ENCODE peak calls at places on chromosomes 3 and 15, in six cellular contexts. One of them, this sample, is unnamed.

GRCh38 chr3:81743096-81744025 is 18.1 kb downstream of the GBE1 start:
- DNase-seq in SK-N-SH: no peak
- DNase-seq in MM.1S: no peak
- DNase-seq in neural progenitor cell: no peak
- DNase-seq in PC-3: peak; percentile 96
- DNase-seq in HCT116: peak; percentile 62
- DNase-seq in this sample: peak; percentile 96

GRCh38 chr3:169400874-169401273 is 262.6 kb downstream of the MECOM start:
- DNase-seq in MM.1S: no peak
- DNase-seq in neural progenitor cell: no peak
- DNase-seq in PC-3: no peak
- DNase-seq in HCT116: no peak
- DNase-seq in SK-N-SH: no peak
- DNase-seq in this sample: no peak

GRCh38 chr3:44995142-44995770 is 19.2 kb downstream of the EXOSC7 start:
- DNase-seq in HCT116: no peak
- DNase-seq in PC-3: peak; percentile 64
- DNase-seq in neural progenitor cell: no peak
- DNase-seq in SK-N-SH: peak; percentile 80
- DNase-seq in MM.1S: no peak
- DNase-seq in this sample: peak; percentile 68

GRCh38 chr15:99399612-99400011 is 148.3 kb downstream of the LRRC28 start:
- DNase-seq in MM.1S: no peak
- DNase-seq in PC-3: no peak
- DNase-seq in SK-N-SH: no peak
- DNase-seq in HCT116: no peak
- DNase-seq in neural progenitor cell: no peak
- DNase-seq in this sample: peak; percentile 50

GRCh38 chr15:99708563-99708962 is 24.7 kb downstream of the LYSMD4 start:
- DNase-seq in neural progenitor cell: no peak
- DNase-seq in PC-3: peak; percentile 94
- DNase-seq in SK-N-SH: no peak
- DNase-seq in MM.1S: no peak
- DNase-seq in HCT116: peak; percentile 79
- DNase-seq in this sample: peak; percentile 96

GRCh38 chr3:7288133-7288532 is 427.2 kb downstream of the GRM7 start:
- DNase-seq in MM.1S: no peak
- DNase-seq in PC-3: no peak
- DNase-seq in neural progenitor cell: no peak
- DNase-seq in SK-N-SH: no peak
- DNase-seq in HCT116: no peak
- DNase-seq in this sample: no peak

GRCh38 chr3:122993573-122993972 is 34.0 kb downstream of the SEMA5B start:
- DNase-seq in neural progenitor cell: peak; percentile 35
- DNase-seq in SK-N-SH: peak; percentile 38
- DNase-seq in MM.1S: no peak
- DNase-seq in PC-3: no peak
- DNase-seq in HCT116: no peak
- DNase-seq in this sample: no peak

GRCh38 chr3:189325454-189325853 is 153.7 kb downstream of the TPRG1 start:
- DNase-seq in HCT116: no peak
- DNase-seq in PC-3: peak; percentile 14
- DNase-seq in neural progenitor cell: no peak
- DNase-seq in SK-N-SH: no peak
- DNase-seq in MM.1S: no peak
- DNase-seq in this sample: no peak

GRCh38 chr15:59276225-59277178 is 69.9 kb downstream of the LDHAL6B start:
- DNase-seq in neural progenitor cell: no peak
- DNase-seq in MM.1S: no peak
- DNase-seq in PC-3: peak; percentile 94
- DNase-seq in HCT116: peak; percentile 90
- DNase-seq in SK-N-SH: no peak
- DNase-seq in this sample: no peak

GRCh38 chr15:26157081-26157480 is 294.0 kb upstream of the ATP10A start:
- DNase-seq in PC-3: no peak
- DNase-seq in neural progenitor cell: peak; percentile 46
- DNase-seq in MM.1S: no peak
- DNase-seq in SK-N-SH: peak; percentile 70
- DNase-seq in HCT116: no peak
- DNase-seq in this sample: no peak

GRCh38 chr3:197002701-197003454 is 26.7 kb downstream of the MELTF start:
- DNase-seq in MM.1S: peak; percentile 95
- DNase-seq in SK-N-SH: peak; percentile 98
- DNase-seq in HCT116: peak; percentile 51
- DNase-seq in PC-3: peak; percentile 88
- DNase-seq in neural progenitor cell: peak; percentile 79
- DNase-seq in this sample: peak; percentile 88

GRCh38 chr3:99872633-99873254 is 55.1 kb downstream of the CMSS1 start:
- DNase-seq in neural progenitor cell: no peak
- DNase-seq in HCT116: no peak
- DNase-seq in SK-N-SH: no peak
- DNase-seq in PC-3: no peak
- DNase-seq in MM.1S: no peak
- DNase-seq in this sample: peak; percentile 46

GRCh38 chr3:32510075-32510724 is 7.5 kb upstream of the CMTM6 start:
- DNase-seq in SK-N-SH: peak; percentile 71
- DNase-seq in PC-3: peak; percentile 86
- DNase-seq in MM.1S: peak; percentile 56
- DNase-seq in neural progenitor cell: peak; percentile 77
- DNase-seq in HCT116: peak; percentile 39
- DNase-seq in this sample: peak; percentile 80

GRCh38 chr15:39579487-39580116 is 1.3 kb upstream of the THBS1 start:
- DNase-seq in neural progenitor cell: peak; percentile 87
- DNase-seq in MM.1S: no peak
- DNase-seq in PC-3: peak; percentile 89
- DNase-seq in HCT116: peak; percentile 67
- DNase-seq in SK-N-SH: no peak
- DNase-seq in this sample: peak; percentile 91

GRCh38 chr15:94080416-94080815 is 150.9 kb upstream of the MCTP2 start:
- DNase-seq in PC-3: peak; percentile 84
- DNase-seq in HCT116: no peak
- DNase-seq in neural progenitor cell: no peak
- DNase-seq in MM.1S: peak; percentile 83
- DNase-seq in SK-N-SH: no peak
- DNase-seq in this sample: peak; percentile 93

GRCh38 chr3:146280859-146281258 is 30.0 kb upstream of the PLSCR4 start:
- DNase-seq in PC-3: no peak
- DNase-seq in neural progenitor cell: no peak
- DNase-seq in SK-N-SH: no peak
- DNase-seq in MM.1S: no peak
- DNase-seq in HCT116: no peak
- DNase-seq in this sample: peak; percentile 54

GRCh38 chr3:150412599-150413069 is 4.5 kb downstream of the TSC22D2 start:
- DNase-seq in neural progenitor cell: no peak
- DNase-seq in SK-N-SH: no peak
- DNase-seq in MM.1S: peak; percentile 44
- DNase-seq in HCT116: no peak
- DNase-seq in PC-3: peak; percentile 72
- DNase-seq in this sample: peak; percentile 90

GRCh38 chr15:100241572-100242479 is 99.9 kb downstream of the ADAMTS17 start:
- DNase-seq in neural progenitor cell: peak; percentile 61
- DNase-seq in HCT116: peak; percentile 51
- DNase-seq in MM.1S: no peak
- DNase-seq in SK-N-SH: no peak
- DNase-seq in PC-3: peak; percentile 95
- DNase-seq in this sample: peak; percentile 23

GRCh38 chr15:27353837-27354236 is 382.9 kb downstream of the GABRG3 start:
- DNase-seq in neural progenitor cell: no peak
- DNase-seq in HCT116: no peak
- DNase-seq in MM.1S: no peak
- DNase-seq in PC-3: peak; percentile 46
- DNase-seq in SK-N-SH: no peak
- DNase-seq in this sample: peak; percentile 29

GRCh38 chr15:66124626-66125025 is 128.9 kb downstream of the MEGF11 start:
- DNase-seq in PC-3: no peak
- DNase-seq in MM.1S: no peak
- DNase-seq in neural progenitor cell: no peak
- DNase-seq in SK-N-SH: no peak
- DNase-seq in HCT116: no peak
- DNase-seq in this sample: no peak

GRCh38 chr15:31397851-31398661 is 71.4 kb downstream of the KLF13 start:
- DNase-seq in MM.1S: no peak
- DNase-seq in HCT116: no peak
- DNase-seq in SK-N-SH: peak; percentile 79
- DNase-seq in neural progenitor cell: no peak
- DNase-seq in PC-3: no peak
- DNase-seq in this sample: no peak
- H3K4me2 ChIP-seq in MM.1S: no peak overlapping the region
- H3K4me2 ChIP-seq in HCT116: peak overlapping the region; percentile 80
- H3K4me2 ChIP-seq in SK-N-SH: no peak overlapping the region
- H3K4me2 ChIP-seq in neural progenitor cell: no peak overlapping the region
- H3K4me2 ChIP-seq in PC-3: peak overlapping the region; percentile 75
- H3K4me2 ChIP-seq in this sample: peak overlapping the region; percentile 40

DNA sequence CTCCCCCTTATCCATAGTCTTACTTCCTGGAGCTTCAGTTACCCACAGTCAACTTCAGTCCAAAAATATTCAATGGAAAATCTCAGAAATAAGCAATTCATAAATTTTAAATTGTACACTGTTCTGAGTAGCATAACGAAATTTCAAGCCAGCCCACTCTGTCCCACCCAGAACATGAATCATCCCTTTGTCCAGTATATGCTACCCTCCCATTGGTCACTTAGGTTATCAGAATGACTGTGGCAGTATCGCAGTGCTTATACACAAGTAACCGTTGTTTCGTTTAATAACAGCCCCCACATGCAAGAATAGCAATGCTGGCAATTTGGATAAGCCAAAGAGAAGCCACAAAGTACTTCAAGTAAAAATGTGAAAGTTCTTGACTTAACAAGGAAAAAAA is 325.3 kb upstream of the ADAMTS9 start:
- DNase-seq in SK-N-SH: no peak
- DNase-seq in PC-3: no peak
- DNase-seq in MM.1S: no peak
- DNase-seq in neural progenitor cell: no peak
- DNase-seq in HCT116: no peak
- DNase-seq in this sample: no peak
- H3K9ac ChIP-seq in SK-N-SH: no peak overlapping the region
- H3K9ac ChIP-seq in PC-3: no peak overlapping the region
- H3K9ac ChIP-seq in MM.1S: no peak overlapping the region
- H3K9ac ChIP-seq in neural progenitor cell: no peak overlapping the region
- H3K9ac ChIP-seq in HCT116: no peak overlapping the region
- H3K9ac ChIP-seq in this sample: no peak overlapping the region

DNA sequence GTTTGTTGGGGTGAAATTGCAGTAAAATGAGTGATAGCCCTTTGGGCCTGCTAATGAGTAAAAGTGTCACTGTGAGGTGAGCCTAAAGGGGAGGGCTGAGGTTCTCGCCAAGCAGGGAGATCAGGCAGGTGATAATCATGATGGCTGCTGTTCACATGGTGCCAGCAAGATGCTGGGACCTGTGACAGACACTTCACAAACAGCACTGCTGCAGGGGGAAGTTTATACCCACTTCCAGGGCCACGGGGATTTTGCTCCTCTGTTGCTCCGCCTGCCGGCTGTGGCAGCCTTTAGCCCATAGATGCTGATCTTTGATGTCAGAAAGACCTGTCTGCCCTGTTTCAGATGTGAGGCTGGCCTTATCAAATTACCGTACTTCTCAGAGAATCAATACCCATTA is 96.7 kb downstream of the SV2B start:
- DNase-seq in PC-3: no peak
- DNase-seq in neural progenitor cell: no peak
- DNase-seq in MM.1S: no peak
- DNase-seq in HCT116: no peak
- DNase-seq in SK-N-SH: peak; percentile 18
- DNase-seq in this sample: no peak
- TF ChIP-seq EZH2phosphoT487 in PC-3: no peak
- TF ChIP-seq EZH2phosphoT487 in neural progenitor cell: no peak
- TF ChIP-seq EZH2phosphoT487 in MM.1S: no peak
- TF ChIP-seq EZH2phosphoT487 in HCT116: no peak
- TF ChIP-seq EZH2phosphoT487 in SK-N-SH: no peak
- TF ChIP-seq EZH2phosphoT487 in this sample: no peak

GRCh38 chr15:70023064-70023768 is 74.5 kb downstream of the TLE3 start:
- DNase-seq in SK-N-SH: no peak
- DNase-seq in neural progenitor cell: no peak
- DNase-seq in PC-3: peak; percentile 75
- DNase-seq in HCT116: peak; percentile 15
- DNase-seq in MM.1S: peak; percentile 86
- DNase-seq in this sample: peak; percentile 97
- H3K4me2 ChIP-seq in SK-N-SH: no peak overlapping the region
- H3K4me2 ChIP-seq in neural progenitor cell: no peak overlapping the region
- H3K4me2 ChIP-seq in PC-3: peak overlapping the region; percentile 74
- H3K4me2 ChIP-seq in HCT116: no peak overlapping the region
- H3K4me2 ChIP-seq in MM.1S: peak overlapping the region; percentile 39
- H3K4me2 ChIP-seq in this sample: peak overlapping the region; percentile 73

DNA sequence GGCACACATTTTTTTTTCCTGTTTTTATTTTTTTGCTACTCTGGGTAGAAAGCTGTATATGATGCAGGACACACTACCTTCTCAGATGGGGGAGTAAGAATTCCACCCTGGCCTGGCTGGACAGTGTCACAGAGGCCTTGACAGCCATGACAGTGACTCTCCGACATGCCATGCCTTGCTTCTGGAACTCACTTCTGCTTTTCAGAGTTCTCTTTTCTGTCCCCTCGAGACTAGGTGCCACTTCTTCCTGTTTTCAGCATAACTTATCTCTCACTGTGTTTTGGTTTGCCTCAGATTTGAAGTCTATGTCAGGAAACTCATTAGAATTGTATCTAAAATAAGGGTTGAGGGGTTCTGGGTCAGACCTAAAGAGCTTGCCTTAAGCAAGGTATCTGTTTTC is 69.1 kb upstream of the SEC13 start:
- DNase-seq in MM.1S: peak; percentile 21
- DNase-seq in PC-3: no peak
- DNase-seq in SK-N-SH: no peak
- DNase-seq in HCT116: no peak
- DNase-seq in neural progenitor cell: no peak
- DNase-seq in this sample: no peak
- H3K9ac ChIP-seq in MM.1S: no peak overlapping the region
- H3K9ac ChIP-seq in PC-3: no peak overlapping the region
- H3K9ac ChIP-seq in SK-N-SH: no peak overlapping the region
- H3K9ac ChIP-seq in HCT116: no peak overlapping the region
- H3K9ac ChIP-seq in neural progenitor cell: no peak overlapping the region
- H3K9ac ChIP-seq in this sample: no peak overlapping the region

GRCh38 chr15:74642724-74643367 is 27.2 kb downstream of the CLK3 start:
- DNase-seq in PC-3: no peak
- DNase-seq in HCT116: no peak
- DNase-seq in SK-N-SH: no peak
- DNase-seq in neural progenitor cell: no peak
- DNase-seq in MM.1S: no peak
- DNase-seq in this sample: peak; percentile 63
- TF ChIP-seq EZH2phosphoT487 in PC-3: no peak
- TF ChIP-seq EZH2phosphoT487 in HCT116: no peak
- TF ChIP-seq EZH2phosphoT487 in SK-N-SH: no peak
- TF ChIP-seq EZH2phosphoT487 in neural progenitor cell: no peak
- TF ChIP-seq EZH2phosphoT487 in MM.1S: no peak
- TF ChIP-seq EZH2phosphoT487 in this sample: no peak